ENCODE peak calls at places on chromosomes 11 and 22, in five cellular contexts. One of them, this sample, is unnamed.

GRCh38 chr11:122754553-122755322 is 83.6 kb upstream of the CRTAM start:
- DNase-seq in neural crest cell: no peak
- DNase-seq in stimulated activated CD8-positive, alpha-beta memory T cell treated with anti-CD3 and anti-CD28 coated beads, Interleukin-7, amount 100 ng/mL, for 4 hours: no peak
- DNase-seq in H7: peak
- DNase-seq in AG04450: no peak
- DNase-seq in this sample: peak

GRCh38 chr11:84036664-84037194 is 750.6 kb upstream of the CCDC90B start:
- DNase-seq in AG04450: no peak
- DNase-seq in neural crest cell: no peak
- DNase-seq in stimulated activated CD8-positive, alpha-beta memory T cell treated with anti-CD3 and anti-CD28 coated beads, Interleukin-7, amount 100 ng/mL, for 4 hours: no peak
- DNase-seq in H7: no peak
- DNase-seq in this sample: no peak

GRCh38 chr11:7687386-7687785 is 14.1 kb upstream of the CYB5R2 start:
- DNase-seq in H7: no peak
- DNase-seq in stimulated activated CD8-positive, alpha-beta memory T cell treated with anti-CD3 and anti-CD28 coated beads, Interleukin-7, amount 100 ng/mL, for 4 hours: no peak
- DNase-seq in AG04450: no peak
- DNase-seq in neural crest cell: no peak
- DNase-seq in this sample: no peak

GRCh38 chr11:128804481-128804880 is 62.6 kb downstream of the KCNJ1 start:
- DNase-seq in stimulated activated CD8-positive, alpha-beta memory T cell treated with anti-CD3 and anti-CD28 coated beads, Interleukin-7, amount 100 ng/mL, for 4 hours: no peak
- DNase-seq in AG04450: no peak
- DNase-seq in neural crest cell: no peak
- DNase-seq in H7: no peak
- DNase-seq in this sample: no peak

GRCh38 chr11:121451982-121452608 is at the start of gene SORL1:
- DNase-seq in H7: peak
- DNase-seq in neural crest cell: peak
- DNase-seq in AG04450: no peak
- DNase-seq in stimulated activated CD8-positive, alpha-beta memory T cell treated with anti-CD3 and anti-CD28 coated beads, Interleukin-7, amount 100 ng/mL, for 4 hours: peak
- DNase-seq in this sample: peak

GRCh38 chr22:37752189-37753061 is 55.3 kb upstream of the GCAT start:
- DNase-seq in neural crest cell: peak
- DNase-seq in stimulated activated CD8-positive, alpha-beta memory T cell treated with anti-CD3 and anti-CD28 coated beads, Interleukin-7, amount 100 ng/mL, for 4 hours: no peak
- DNase-seq in AG04450: peak
- DNase-seq in H7: no peak
- DNase-seq in this sample: no peak

GRCh38 chr11:111982019-111982464 is 43.2 kb upstream of the DLAT start:
- DNase-seq in stimulated activated CD8-positive, alpha-beta memory T cell treated with anti-CD3 and anti-CD28 coated beads, Interleukin-7, amount 100 ng/mL, for 4 hours: peak
- DNase-seq in AG04450: no peak
- DNase-seq in neural crest cell: no peak
- DNase-seq in H7: peak
- DNase-seq in this sample: peak

GRCh38 chr11:117203069-117203407 is 3.9 kb downstream of the TAGLN start:
- DNase-seq in neural crest cell: no peak
- DNase-seq in stimulated activated CD8-positive, alpha-beta memory T cell treated with anti-CD3 and anti-CD28 coated beads, Interleukin-7, amount 100 ng/mL, for 4 hours: no peak
- DNase-seq in H7: no peak
- DNase-seq in AG04450: no peak
- DNase-seq in this sample: no peak

GRCh38 chr22:25085930-25086901 is 113.4 kb upstream of the CRYBB3 start:
- DNase-seq in neural crest cell: no peak
- DNase-seq in H7: no peak
- DNase-seq in AG04450: no peak
- DNase-seq in stimulated activated CD8-positive, alpha-beta memory T cell treated with anti-CD3 and anti-CD28 coated beads, Interleukin-7, amount 100 ng/mL, for 4 hours: no peak
- DNase-seq in this sample: peak

GRCh38 chr11:110349109-110349996 is 52.9 kb upstream of the RDX start:
- DNase-seq in H7: peak
- DNase-seq in stimulated activated CD8-positive, alpha-beta memory T cell treated with anti-CD3 and anti-CD28 coated beads, Interleukin-7, amount 100 ng/mL, for 4 hours: no peak
- DNase-seq in neural crest cell: no peak
- DNase-seq in AG04450: no peak
- DNase-seq in this sample: no peak

This sample was measured in OCI-LY7.